ENCODE peak calls at places on chromosomes 2 and 18, in eight cellular contexts. N, T, F, B, U, I, D and Y are unnamed samples.
A peak's percentile ranks its signal among the peaks of the same experiment; 100 is the strongest.

GRCh38 chr2:148752977-148753376 is 108.4 kb downstream of the EPC2 start:
- DNase-seq in N (no peak), B (no peak), U (no peak), I (no peak), D (no peak), F (no peak), T (no peak), Y (no peak)

GRCh38 chr2:28325173-28325566 is 67.5 kb upstream of the FOSL2 start:
- DNase-seq in N (no peak), T (no peak), U (no peak), F (no peak), I (no peak), D (no peak), B (no peak), Y (no peak)

GRCh38 chr2:39158351-39158750 is 37.5 kb upstream of the SOS1 start:
- DNase-seq in F (no peak), B (no peak), I (no peak), N (no peak), D (no peak), U (no peak), T (no peak), Y (no peak)

GRCh38 chr2:158179660-158180059 is 78.0 kb downstream of the UPP2 start:
- DNase-seq in F (no peak), T (no peak), D (no peak), I (no peak), U (no peak), N (no peak), B (no peak), Y (no peak)

GRCh38 chr2:128603411-128603924 is 284.8 kb upstream of the HS6ST1 start:
- DNase-seq in I (no peak), F (no peak), B (no peak), N (peak; percentile 42), U (no peak), D (no peak), T (no peak), Y (no peak)

GRCh38 chr2:38181802-38182517 is 106.0 kb upstream of the CYP1B1 start:
- DNase-seq in U (no peak), T (no peak), I (no peak), B (no peak), F (peak; percentile 82), N (no peak), D (no peak), Y (no peak)

GRCh38 chr2:31675485-31675901 is 94.8 kb upstream of the SRD5A2 start:
- DNase-seq in I (no peak), N (no peak), T (no peak), D (no peak), B (peak; percentile 86), U (no peak), F (no peak), Y (no peak)

GRCh38 chr2:71561441-71562267 is 108.3 kb downstream of the DYSF start:
- DNase-seq in D (no peak), N (no peak), F (no peak), B (no peak), T (no peak), I (no peak), U (no peak), Y (no peak)

GRCh38 chr2:42492691-42493467 is 903 bp downstream of the KCNG3 start:
- DNase-seq in B (peak; percentile 80), T (no peak), D (peak; percentile 46), F (peak; percentile 75), N (no peak), U (peak; percentile 54), I (no peak), Y (no peak)

GRCh38 chr2:43898134-43898957 is 59.6 kb downstream of the ABCG8 start:
- DNase-seq in B (peak; percentile 49), T (no peak), U (no peak), F (peak; percentile 98), I (no peak), N (peak; percentile 64), D (no peak), Y (peak; percentile 13)

GRCh38 chr2:172090044-172090946 is 5.0 kb downstream of the DLX1 start:
- DNase-seq in D (no peak), U (no peak), F (no peak), B (peak; percentile 74), T (no peak), N (no peak), I (no peak), Y (no peak)

GRCh38 chr2:12096425-12096824 is 350.0 kb downstream of the LPIN1 start:
- DNase-seq in U (no peak), I (no peak), D (no peak), N (no peak), B (no peak), F (no peak), T (no peak), Y (no peak)

GRCh38 chr18:59918320-59918755 is 18.5 kb downstream of the PMAIP1 start:
- DNase-seq in U (no peak), T (peak; percentile 73), D (peak; percentile 21), N (peak; percentile 50), F (peak; percentile 79), I (no peak), B (peak; percentile 63), Y (no peak)

GRCh38 chr2:237873961-237874551 is 14.6 kb downstream of the RAMP1 start:
- DNase-seq in I (no peak), B (no peak), F (no peak), N (no peak), D (no peak), U (no peak), T (peak; percentile 39), Y (no peak)

GRCh38 chr18:58866261-58867232 is 1.9 kb downstream of the ZNF532 start:
- DNase-seq in F (no peak), I (no peak), T (no peak), B (no peak), U (no peak), N (no peak), D (no peak), Y (no peak)

GRCh38 chr2:156537147-156537546 is 101.0 kb downstream of the GPD2 start:
- DNase-seq in I (no peak), D (no peak), N (no peak), T (no peak), B (peak; percentile 22), U (no peak), F (no peak), Y (no peak)

GRCh38 chr2:233700028-233700635 is 7.4 kb downstream of the UGT1A6 start:
- DNase-seq in D (no peak), U (no peak), I (no peak), F (peak; percentile 52), T (peak; percentile 66), N (peak; percentile 70), B (peak; percentile 51), Y (no peak)

GRCh38 chr2:150272404-150272803 is 215.1 kb downstream of the RND3 start:
- DNase-seq in D (no peak), T (no peak), U (no peak), I (no peak), F (no peak), B (no peak), N (no peak), Y (no peak)

GRCh38 chr2:216584112-216584511 is 49.1 kb upstream of the IGFBP2 start:
- DNase-seq in N (no peak), B (no peak), D (no peak), I (no peak), T (no peak), U (no peak), F (no peak), Y (peak; percentile 24)

GRCh38 chr18:28284132-28284531 is 107.2 kb upstream of the CDH2 start:
- DNase-seq in F (no peak), D (no peak), I (no peak), U (no peak), T (no peak), N (no peak), B (no peak), Y (no peak)

GRCh38 chr2:161952722-161953322 is 121.2 kb downstream of the DPP4 start:
- DNase-seq in N (no peak), F (no peak), T (no peak), B (no peak), D (no peak), I (no peak), U (no peak), Y (no peak)

GRCh38 chr2:171412571-171412970 is 21.2 kb downstream of the METTL8 start:
- DNase-seq in B (no peak), U (no peak), I (no peak), D (no peak), T (no peak), N (no peak), F (no peak), Y (no peak)

GRCh38 chr18:79486356-79487197 is 90.8 kb downstream of the NFATC1 start:
- DNase-seq in I (no peak), F (no peak), T (no peak), D (no peak), U (no peak), B (no peak), N (peak; percentile 41), Y (no peak)

GRCh38 chr18:68533641-68534040 is 181.3 kb downstream of the TMX3 start:
- DNase-seq in D (no peak), F (no peak), I (no peak), B (no peak), N (no peak), U (no peak), T (no peak), Y (no peak)

GRCh38 chr2:69828913-69829242 is 582 bp upstream of the GMCL1 start:
- DNase-seq in B (no peak), I (no peak), U (no peak), D (no peak), N (no peak), F (no peak), T (no peak), Y (no peak)

GRCh38 chr2:241896746-241897201 is 27.2 kb downstream of the RTP5 start:
- DNase-seq in D (no peak), T (no peak), N (peak; percentile 30), B (no peak), I (no peak), U (no peak), F (no peak), Y (no peak)

GRCh38 chr2:31859959-31860358 is 150.8 kb downstream of the MEMO1 start:
- DNase-seq in D (no peak), I (no peak), F (no peak), N (no peak), B (no peak), T (no peak), U (no peak), Y (no peak)

GRCh38 chr2:112047537-112048235 is 7.4 kb upstream of the TMEM87B start:
- DNase-seq in I (no peak), T (no peak), B (peak; percentile 99), D (no peak), F (no peak), N (no peak), U (no peak), Y (no peak)

GRCh38 chr18:35282353-35282752 is 7.7 kb downstream of the ZSCAN30 start:
- DNase-seq in D (no peak), N (no peak), F (no peak), T (no peak), U (no peak), B (no peak), I (no peak), Y (no peak)

GRCh38 chr2:218284106-218284811 is 8.0 kb downstream of the TMBIM1 start:
- DNase-seq in B (no peak), U (no peak), T (peak; percentile 79), F (no peak), I (no peak), N (peak; percentile 87), D (peak; percentile 85), Y (no peak)

GRCh38 chr2:232502513-232502900 is 14.9 kb upstream of the ECEL1 start:
- DNase-seq in U (peak; percentile 58), I (no peak), B (no peak), T (no peak), F (no peak), D (peak; percentile 30), N (no peak), Y (no peak)

GRCh38 chr2:55918856-55919255 is 4.7 kb downstream of the EFEMP1 start:
- DNase-seq in N (no peak), U (no peak), T (no peak), I (no peak), B (no peak), F (no peak), D (no peak), Y (no peak)

GRCh38 chr18:49631146-49631866 is 69.4 kb downstream of the LIPG start:
- DNase-seq in F (no peak), T (no peak), B (no peak), N (peak; percentile 86), I (no peak), D (no peak), U (no peak), Y (no peak)

GRCh38 chr2:85649201-85650190 is 18.5 kb downstream of the SFTPB start:
- DNase-seq in I (no peak), U (no peak), N (no peak), B (no peak), F (no peak), D (no peak), T (no peak), Y (no peak)